ENCODE peak calls at places on chromosomes 2 and 18, in four cellular contexts. U is activated effector memory CD4-positive, alpha-beta T cell treated with Interleukin-2 at 50 U/mL for 16 hours; Y is activated CD4-positive, alpha-beta T cell treated with anti-CD3 and anti-CD28 coated beads, Interleukin-2, amount 10 ng/mL, durations not matched to agents 24 days and 14 days; O is left lung. X is an unnamed sample.
A peak's percentile ranks its signal among the peaks of the same experiment; 100 is the strongest.

GRCh38 chr2:176285321-176285720 is 16.1 kb downstream of the MTX2 start:
- DNase-seq in O (no peak), Y (no peak), U (no peak), X (no peak)

GRCh38 chr18:23966909-23967308 is 47.6 kb upstream of the TTC39C start:
- DNase-seq in Y (no peak), O (no peak), U (no peak), X (no peak)

GRCh38 chr2:238224636-238225035 is 15.2 kb downstream of the HES6 start:
- DNase-seq in U (no peak), Y (no peak), O (no peak), X (no peak)

GRCh38 chr2:171432969-171433762 is 624 bp downstream of the METTL8 start:
- DNase-seq in O (no peak), U (no peak), Y (peak; percentile 79), X (peak; percentile 12)

GRCh38 chr2:73984203-73984921 is at the start of gene TET3:
- DNase-seq in O (peak; percentile 94), Y (peak; percentile 78), U (no peak), X (peak; percentile 32)

GRCh38 chr2:49068613-49069012 is 85.7 kb downstream of the FSHR start:
- DNase-seq in Y (no peak), U (no peak), O (no peak), X (no peak)

GRCh38 chr2:109271920-109272319 is 142.9 kb downstream of the SH3RF3 start:
- DNase-seq in O (no peak), Y (no peak), U (no peak), X (no peak)

GRCh38 chr2:240570531-240571313 is 2.4 kb downstream of the RNPEPL1 start:
- DNase-seq in U (no peak), Y (no peak), O (no peak), X (no peak)

GRCh38 chr2:170878061-170878460 is 51.0 kb upstream of the GORASP2 start:
- DNase-seq in O (no peak), Y (no peak), U (no peak), X (no peak)